ENCODE peak calls at places on chromosomes 11 and 22, in nine cellular contexts. F is upper lobe of right lung, H is spleen, U is GM12878, R is left ventricle myocardium inferior, O is body of pancreas, T is psoas muscle, N is sigmoid colon, Z is cardiac muscle cell. Y is an unnamed sample.

GRCh38 chr11:113690619-113691569 is 15.2 kb downstream of the TMPRSS5 start:
- DNase-seq in F (peak; percentile 84), H (no peak), U (no peak), R (no peak), O (no peak), T (peak; percentile 68), N (no peak), Z (no peak), Y (peak; percentile 63)

GRCh38 chr11:87871071-87871470 is 304.2 kb downstream of the RAB38 start:
- DNase-seq in F (no peak), H (no peak), U (no peak), R (no peak), O (no peak), T (no peak), N (no peak), Z (no peak), Y (no peak)

GRCh38 chr11:118605116-118605867 is 2.1 kb upstream of the PHLDB1 start:
- DNase-seq in F (no peak), H (peak; percentile 50), U (no peak), R (peak; percentile 83), O (peak; percentile 51), T (peak; percentile 86), N (peak; percentile 95), Z (peak; percentile 75), Y (no peak)

GRCh38 chr22:49592780-49593501 is 234.7 kb downstream of the BRD1 start:
- DNase-seq in F (no peak), H (no peak), U (no peak), R (no peak), O (no peak), T (no peak), N (peak; percentile 40), Z (no peak), Y (no peak)

GRCh38 chr11:119787074-119787461 is 58.1 kb upstream of the NECTIN1 start:
- DNase-seq in F (no peak), H (peak; percentile 63), U (no peak), R (no peak), O (no peak), T (no peak), N (no peak), Z (no peak), Y (no peak)

GRCh38 chr11:70604630-70605520 is 206.5 kb downstream of the CTTN start:
- DNase-seq in F (no peak), H (no peak), U (no peak), R (no peak), O (no peak), T (peak; percentile 40), N (no peak), Z (no peak), Y (no peak)

GRCh38 chr11:119352857-119353260 is 6.4 kb upstream of the MFRP start:
- DNase-seq in F (no peak), H (peak; percentile 12), U (no peak), R (no peak), O (peak; percentile 84), T (peak; percentile 34), N (no peak), Z (peak; percentile 64), Y (no peak)

GRCh38 chr22:39773976-39774539 is 119.5 kb downstream of the ENTHD1 start:
- DNase-seq in F (no peak), H (no peak), U (peak; percentile 73), R (no peak), O (no peak), T (no peak), N (no peak), Z (peak; percentile 3), Y (no peak)

GRCh38 chr11:117255966-117256365 is 23.5 kb downstream of the RNF214 start:
- DNase-seq in F (no peak), H (no peak), U (no peak), R (no peak), O (no peak), T (no peak), N (no peak), Z (no peak), Y (no peak)

GRCh38 chr11:69044111-69045013 is 4.4 kb upstream of the TPCN2 start:
- DNase-seq in F (peak; percentile 85), H (peak; percentile 77), U (no peak), R (peak; percentile 78), O (peak; percentile 72), T (peak; percentile 74), N (peak; percentile 92), Z (peak; percentile 82), Y (peak; percentile 78)

GRCh38 chr11:35803115-35803514 is 140.5 kb downstream of the TRIM44 start:
- DNase-seq in F (no peak), H (no peak), U (no peak), R (no peak), O (no peak), T (no peak), N (no peak), Z (no peak), Y (no peak)

GRCh38 chr11:2539761-2540520 is 95.1 kb downstream of the KCNQ1 start:
- DNase-seq in F (peak; percentile 57), H (peak; percentile 58), U (no peak), R (peak; percentile 11), O (peak; percentile 6), T (peak; percentile 44), N (peak; percentile 55), Z (no peak), Y (no peak)

GRCh38 chr11:1303196-1303821 is 6.1 kb downstream of the TOLLIP start:
- DNase-seq in F (peak; percentile 68), H (peak; percentile 85), U (no peak), R (no peak), O (peak; percentile 77), T (no peak), N (no peak), Z (no peak), Y (no peak)

GRCh38 chr11:129302386-129303101 is 73.1 kb upstream of the BARX2 start:
- DNase-seq in F (no peak), H (no peak), U (no peak), R (no peak), O (no peak), T (no peak), N (no peak), Z (no peak), Y (no peak)

GRCh38 chr11:128470081-128470480 is 117.3 kb downstream of the ETS1 start:
- DNase-seq in F (no peak), H (no peak), U (no peak), R (no peak), O (no peak), T (no peak), N (no peak), Z (no peak), Y (peak; percentile 75)

GRCh38 chr22:43829904-43830851 is 18.1 kb upstream of the EFCAB6 start:
- DNase-seq in F (peak; percentile 71), H (peak; percentile 56), U (no peak), R (peak; percentile 87), O (peak; percentile 32), T (peak; percentile 91), N (peak; percentile 84), Z (no peak), Y (no peak)

GRCh38 chr11:102770191-102770590 is 10.2 kb downstream of the MMP10 start:
- DNase-seq in F (no peak), H (no peak), U (no peak), R (no peak), O (no peak), T (no peak), N (no peak), Z (no peak), Y (no peak)

GRCh38 chr11:61305417-61305816 is 10.3 kb upstream of the VWCE start:
- DNase-seq in F (no peak), H (no peak), U (no peak), R (no peak), O (no peak), T (no peak), N (no peak), Z (no peak), Y (no peak)

GRCh38 chr11:127816959-127817358 is 770.4 kb downstream of the ETS1 start:
- DNase-seq in F (no peak), H (no peak), U (no peak), R (no peak), O (no peak), T (no peak), N (no peak), Z (no peak), Y (no peak)

GRCh38 chr11:72975778-72976520 is 161.7 kb downstream of the ATG16L2 start:
- DNase-seq in F (no peak), H (no peak), U (no peak), R (no peak), O (no peak), T (no peak), N (no peak), Z (no peak), Y (no peak)

DNA sequence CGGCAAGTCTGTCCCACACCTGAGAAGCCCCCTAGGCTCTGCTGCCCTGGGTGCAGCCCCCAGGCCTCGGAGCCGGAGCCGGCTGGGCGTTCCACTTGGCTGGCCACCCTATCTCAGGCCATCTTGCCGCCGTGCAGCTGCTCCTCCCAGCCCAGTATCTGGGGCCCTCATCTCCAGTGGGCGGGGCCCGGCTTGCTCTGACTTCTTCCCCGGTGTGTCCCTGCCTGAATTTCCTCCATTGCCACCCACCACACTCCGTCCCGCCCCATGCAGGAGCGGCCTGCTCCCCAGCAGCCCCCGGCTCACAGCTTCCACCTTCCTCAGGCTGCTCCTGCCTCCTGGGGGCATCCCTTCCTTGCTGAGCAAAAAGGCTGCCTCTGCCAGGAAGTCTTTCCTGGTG is 46.6 kb downstream of the WNT7B start:
- DNase-seq in F (no peak), H (no peak), U (no peak), R (no peak), O (no peak), T (no peak), N (no peak), Z (no peak), Y (no peak)
- H3K4me1 ChIP-seq in F (no peaks in the 10 kb centered on the region), H (no peaks in the 10 kb centered on the region), U (no peaks in the 10 kb centered on the region), R (no peaks in the 10 kb centered on the region), O (peaks cover 20% of the 10 kb centered on the region), T (no peaks in the 10 kb centered on the region), N (peaks cover 9% of the 10 kb centered on the region), Z (no peaks in the 10 kb centered on the region), Y (no peaks in the 10 kb centered on the region)

DNA sequence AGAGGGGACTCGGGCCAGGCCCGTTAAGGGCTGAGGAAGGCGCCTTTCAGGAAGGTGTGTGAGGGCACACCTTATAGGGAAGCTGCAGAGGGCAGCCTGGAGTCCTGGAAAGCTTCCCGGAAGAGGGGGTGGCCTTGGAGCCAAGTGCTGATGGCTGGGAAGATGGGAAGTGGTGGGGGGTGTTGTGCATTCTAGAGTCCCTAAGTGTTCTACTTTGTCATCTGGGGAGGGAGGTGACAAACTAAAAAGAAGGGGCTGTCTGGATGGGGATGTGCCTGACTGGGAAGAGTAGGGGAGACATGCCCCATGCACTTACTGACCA is 6.8 kb downstream of the ZDHHC8 start:
- DNase-seq in F (no peak), H (no peak), U (no peak), R (no peak), O (no peak), T (no peak), N (no peak), Z (no peak), Y (no peak)
- H3K4me1 ChIP-seq in F (peaks cover 42% of the 10 kb centered on the region), H (peaks cover 54% of the 10 kb centered on the region), U (no peaks in the 10 kb centered on the region), R (peaks cover 56% of the 10 kb centered on the region), O (peaks cover 37% of the 10 kb centered on the region), T (peaks cover 48% of the 10 kb centered on the region), N (peaks cover 54% of the 10 kb centered on the region), Z (peaks cover 32% of the 10 kb centered on the region), Y (peaks cover 19% of the 10 kb centered on the region)

GRCh38 chr11:86050310-86050709 is 18.6 kb downstream of the PICALM start:
- DNase-seq in F (no peak), H (no peak), U (no peak), R (no peak), O (no peak), T (no peak), N (no peak), Z (no peak), Y (no peak)
- H3K4me1 ChIP-seq in F (peaks cover 62% of the 10 kb centered on the region), H (peaks cover 100% of the 10 kb centered on the region), U (peaks cover 27% of the 10 kb centered on the region), R (peaks cover 96% of the 10 kb centered on the region), O (peaks cover 65% of the 10 kb centered on the region), T (peaks cover 70% of the 10 kb centered on the region), N (peaks cover 89% of the 10 kb centered on the region), Z (peaks cover 4% of the 10 kb centered on the region), Y (peaks cover 38% of the 10 kb centered on the region)

GRCh38 chr11:122230387-122230760 is 114.4 kb upstream of the BLID start:
- DNase-seq in F (no peak), H (no peak), U (no peak), R (no peak), O (no peak), T (no peak), N (no peak), Z (no peak), Y (no peak)
- H3K4me1 ChIP-seq in F (peaks cover 13% of the 10 kb centered on the region), H (no peaks in the 10 kb centered on the region), U (no peaks in the 10 kb centered on the region), R (peaks cover 25% of the 10 kb centered on the region), O (peaks cover 6% of the 10 kb centered on the region), T (peaks cover 21% of the 10 kb centered on the region), N (peaks cover 16% of the 10 kb centered on the region), Z (peaks cover 4% of the 10 kb centered on the region), Y (peaks cover 8% of the 10 kb centered on the region)